ENCODE peak calls at places on chromosomes 11 and 22, in four cellular contexts. G is A549, R is IMR-90, J is NCI-H2107. P is an unnamed sample.

GRCh38 chr11:116733959-116734517 is 38.7 kb downstream of the BUD13 start:
- DNase-seq in R (no peak), J (no peak), G (no peak), P (no peak)

GRCh38 chr11:64545605-64546004 is 45.4 kb upstream of the SLC22A12 start:
- DNase-seq in R (peak), J (no peak), G (peak), P (no peak)

GRCh38 chr11:120612363-120613263 is 101.1 kb downstream of the GRIK4 start:
- DNase-seq in G (peak), J (no peak), R (peak), P (no peak)

GRCh38 chr22:49747705-49748104 is 80.0 kb downstream of the BRD1 start:
- DNase-seq in G (no peak), R (no peak), J (no peak), P (no peak)

GRCh38 chr11:74860743-74861142 is 88.1 kb downstream of the XRRA1 start:
- DNase-seq in G (no peak), R (no peak), J (no peak), P (no peak)

GRCh38 chr11:15186146-15186545 is 71.4 kb downstream of the INSC start:
- DNase-seq in R (no peak), G (no peak), J (no peak), P (no peak)

GRCh38 chr11:43639224-43639623 is 41.3 kb upstream of the HSD17B12 start:
- DNase-seq in R (no peak), G (no peak), J (no peak), P (no peak)

GRCh38 chr11:64396079-64396591 is 37.2 kb downstream of the RPS6KA4 start:
- DNase-seq in R (no peak), G (no peak), J (no peak), P (no peak)

GRCh38 chr11:2549491-2549875 is 104.7 kb downstream of the KCNQ1 start:
- DNase-seq in R (no peak), J (no peak), G (no peak), P (no peak)

GRCh38 chr22:33898121-33898520 is 22.2 kb downstream of the LARGE1 start:
- DNase-seq in R (no peak), J (no peak), G (no peak), P (no peak)

GRCh38 chr11:66720899-66721470 is 8.0 kb downstream of the SPTBN2 start:
- DNase-seq in G (no peak), R (no peak), J (no peak), P (no peak)

GRCh38 chr11:34433899-34434298 is 4.8 kb upstream of the CAT start:
- DNase-seq in G (no peak), J (no peak), R (no peak), P (no peak)

GRCh38 chr22:43555561-43556515 is 144.0 kb downstream of the MPPED1 start:
- DNase-seq in R (no peak), J (no peak), G (no peak), P (no peak)

GRCh38 chr11:105177658-105178057 is 38.1 kb upstream of the CARD18 start:
- DNase-seq in G (no peak), J (no peak), R (peak), P (no peak)

GRCh38 chr22:33018232-33018864 is 39.8 kb downstream of the SYN3 start:
- DNase-seq in G (peak), R (peak), J (no peak), P (no peak)

GRCh38 chr11:1747753-1748466 is 2.5 kb downstream of the IFITM10 start:
- DNase-seq in G (no peak), J (no peak), R (no peak), P (no peak)

GRCh38 chr11:101848262-101848661 is 66.5 kb upstream of the CEP126 start:
- DNase-seq in G (no peak), R (peak), J (no peak), P (no peak)

GRCh38 chr11:57249384-57250319 is 12.6 kb upstream of the APLNR start:
- DNase-seq in R (peak), G (peak), J (peak), P (no peak)

GRCh38 chr22:38957808-38958207 is 399 bp downstream of the APOBEC3A start:
- DNase-seq in J (no peak), R (no peak), G (no peak), P (no peak)

GRCh38 chr11:101870510-101870909 is 44.3 kb upstream of the CEP126 start:
- DNase-seq in R (peak), G (peak), J (no peak), P (no peak)

GRCh38 chr11:3853935-3854659 is 1.4 kb upstream of the STIM1 start:
- DNase-seq in J (no peak), R (no peak), G (no peak), P (no peak)

GRCh38 chr11:2548596-2548995 is 103.8 kb downstream of the KCNQ1 start:
- DNase-seq in G (no peak), R (no peak), J (no peak), P (no peak)

GRCh38 chr11:41201156-41201555 is 258.3 kb downstream of the LRRC4C start:
- DNase-seq in R (peak), J (no peak), G (no peak), P (peak)

GRCh38 chr22:20464096-20464614 is 26.5 kb upstream of the SCARF2 start:
- DNase-seq in R (no peak), G (no peak), J (no peak), P (no peak)

P was measured in NCI-H2081 treated with DMSO at 0.1 percent for 48 hours.